ENCODE peak calls at places on chromosomes 1 and 21, in seven cellular contexts. J is H1; Q is uterus; C is effector memory CD4-positive, alpha-beta T cell; I is thoracic aorta; A is sigmoid colon; X is aorta. T is an unnamed sample. For H3K4me1 and H3K36me3, the result is how much of the 10 kb centered on the place peaks cover.

GRCh38 chr1:108897865-108898720 is 21.3 kb downstream of the GPSM2 start:
- DNase-seq in C (peak), Q (no peak), I (no peak), X (no peak), A (no peak), J (no peak), T (no peak)

GRCh38 chr1:19232526-19232851 is 18.8 kb downstream of the EMC1 start:
- DNase-seq in I (no peak), A (peak), Q (no peak), J (no peak), X (peak), C (no peak), T (no peak)

GRCh38 chr21:35559881-35560280 is 500.4 kb downstream of the SETD4 start:
- DNase-seq in I (no peak), C (no peak), A (no peak), X (no peak), Q (no peak), J (no peak), T (no peak)

GRCh38 chr1:206914138-206914537 is 7.6 kb downstream of the FCMR start:
- DNase-seq in X (peak), J (no peak), I (no peak), C (no peak), Q (no peak), A (no peak), T (no peak)

GRCh38 chr1:96374076-96374762 is 347.4 kb upstream of the PTBP2 start:
- DNase-seq in J (no peak), X (no peak), C (no peak), Q (no peak), I (no peak), A (no peak), T (no peak)

GRCh38 chr1:245091818-245092637 is 62.8 kb upstream of the KIF26B start:
- DNase-seq in X (no peak), J (peak), I (peak), C (no peak), A (peak), Q (no peak), T (peak)

GRCh38 chr1:192462630-192463029 is 112.9 kb upstream of the RGS1 start:
- DNase-seq in X (no peak), A (no peak), J (no peak), C (no peak), I (no peak), Q (no peak), T (no peak)

GRCh38 chr1:71232166-71232763 is 151.4 kb upstream of the ZRANB2 start:
- DNase-seq in A (no peak), Q (peak), C (no peak), X (no peak), J (no peak), I (no peak), T (peak)

GRCh38 chr1:16073490-16074104 is at the start of gene FAM131C:
- DNase-seq in X (no peak), Q (no peak), J (peak), C (peak), A (no peak), I (no peak), T (no peak)

GRCh38 chr1:40058453-40059291 is 18.1 kb downstream of the CAP1 start:
- DNase-seq in I (no peak), Q (no peak), J (no peak), A (no peak), X (no peak), C (no peak), T (no peak)

GRCh38 chr1:188904201-188904600 is 1573.5 kb downstream of the BRINP3 start:
- DNase-seq in X (no peak), A (no peak), Q (no peak), I (no peak), C (no peak), J (no peak), T (no peak)

GRCh38 chr1:160078392-160079195 is 2.7 kb upstream of the KCNJ9 start:
- DNase-seq in X (no peak), A (no peak), C (peak), Q (no peak), J (peak), I (no peak), T (peak)

GRCh38 chr1:202162049-202162417 is 1.6 kb upstream of the PTPN7 start:
- DNase-seq in A (no peak), Q (no peak), C (peak), I (no peak), J (no peak), X (no peak), T (peak)

GRCh38 chr1:231157311-231157710 is 4.5 kb upstream of the TRIM67 start:
- DNase-seq in C (no peak), Q (no peak), J (no peak), A (no peak), X (no peak), I (no peak), T (no peak)

GRCh38 chr1:231160851-231161710 is 777 bp upstream of the TRIM67 start:
- DNase-seq in I (no peak), A (no peak), X (no peak), J (peak), C (no peak), Q (no peak), T (peak)

GRCh38 chr1:231161711-231162299 is at the start of gene TRIM67:
- DNase-seq in Q (no peak), I (no peak), X (no peak), A (no peak), C (no peak), J (peak), T (no peak)

GRCh38 chr1:231159963-231160761 is 1.7 kb upstream of the TRIM67 start:
- DNase-seq in Q (no peak), X (no peak), C (no peak), J (no peak), I (no peak), A (no peak), T (no peak)

GRCh38 chr1:231159202-231159962 is 2.5 kb upstream of the TRIM67 start:
- DNase-seq in X (no peak), Q (no peak), C (no peak), J (no peak), I (no peak), A (no peak), T (no peak)
- H3K4me1 ChIP-seq in X (under half), Q (under half), C (under half), J (under half), I (under half), A (under half), T (under half)

GRCh38 chr21:34552324-34553198 is 40.6 kb upstream of the KCNE1 start:
- DNase-seq in Q (no peak), C (no peak), A (no peak), X (no peak), J (no peak), I (no peak), T (no peak)
- H3K36me3 ChIP-seq in Q (under half), C (under half), A (under half), X (under half), J (under half), I (under half), T (under half)

DNA sequence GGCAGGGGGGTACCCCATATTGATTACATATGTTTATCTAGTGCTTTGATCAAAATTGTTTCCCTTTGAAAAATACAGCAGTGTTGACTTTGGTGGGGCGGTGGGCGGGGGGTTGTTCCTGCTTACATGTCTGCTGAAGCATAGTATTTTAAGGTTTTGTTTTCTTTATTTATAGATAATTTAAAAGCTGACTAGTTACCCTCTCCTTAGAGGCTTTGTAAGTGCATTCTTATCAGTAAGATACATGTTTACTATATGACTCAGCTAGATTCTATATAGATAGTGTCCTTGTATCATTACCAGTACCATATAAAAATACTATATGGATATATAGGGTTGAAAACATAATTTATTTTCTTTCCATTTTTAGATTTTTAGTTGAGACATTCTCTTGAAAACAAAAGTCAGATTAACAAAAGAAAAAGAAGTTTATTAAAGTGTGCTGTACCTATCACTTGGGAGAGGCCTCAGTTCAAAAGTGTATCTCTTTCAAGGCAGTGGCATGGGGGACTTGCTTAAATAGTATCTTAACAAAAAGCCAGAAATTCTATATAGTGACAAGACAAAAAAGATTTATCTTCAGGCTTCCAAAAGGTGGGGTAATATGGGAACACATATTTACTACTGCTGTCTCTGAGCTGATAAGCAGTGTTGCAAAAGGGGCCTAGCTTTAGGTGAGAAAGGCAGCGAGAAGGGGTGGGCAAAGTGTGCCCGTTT is 79.0 kb downstream of the HS2ST1 start:
- DNase-seq in Q (no peak), I (no peak), C (no peak), X (no peak), A (no peak), J (no peak), T (no peak)
- H3K4me3 ChIP-seq in Q (no peak), I (no peak), C (no peak), X (no peak), A (no peak), J (no peak), T (no peak)

GRCh38 chr1:62142550-62142949 is 52.1 kb upstream of the L1TD1 start:
- DNase-seq in Q (no peak), I (no peak), X (no peak), A (no peak), C (no peak), J (peak), T (no peak)

GRCh38 chr1:62140666-62141065 is 54.0 kb upstream of the L1TD1 start:
- DNase-seq in A (no peak), J (no peak), I (no peak), Q (no peak), X (no peak), C (no peak), T (no peak)

GRCh38 chr1:62139410-62139809 is 55.2 kb upstream of the L1TD1 start:
- DNase-seq in X (no peak), C (no peak), A (no peak), I (no peak), J (no peak), Q (no peak), T (no peak)

DNA sequence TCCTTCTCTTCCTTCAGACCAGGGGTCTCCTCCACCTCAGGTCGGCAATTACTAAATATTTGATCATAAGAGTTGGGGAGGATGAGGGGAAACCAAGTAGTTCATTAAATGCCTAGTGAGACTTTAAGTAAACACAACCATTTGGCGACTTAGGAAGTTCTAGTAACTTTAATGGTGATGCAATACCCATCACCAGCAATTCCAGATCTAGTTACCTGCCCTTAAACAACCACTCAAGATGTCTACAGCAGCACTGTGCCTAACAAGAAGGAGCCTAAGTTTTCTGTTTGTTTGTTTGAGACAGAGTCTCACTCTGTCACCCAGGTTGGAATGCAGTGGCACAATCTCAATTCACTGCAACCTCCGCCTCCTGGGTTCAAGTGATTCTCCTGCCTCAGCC is 56.6 kb upstream of the L1TD1 start:
- DNase-seq in I (no peak), X (no peak), Q (no peak), C (no peak), J (no peak), A (no peak), T (no peak)
- H3K4me1 ChIP-seq in I (under half), X (under half), Q (under half), C (under half), J (under half), A (under half), T (under half)

GRCh38 chr1:75730432-75730831 is 5.9 kb downstream of the ACADM start:
- DNase-seq in A (no peak), J (no peak), I (no peak), C (no peak), Q (no peak), X (no peak), T (no peak)

GRCh38 chr1:75732703-75733102 is 8.2 kb downstream of the ACADM start:
- DNase-seq in J (no peak), C (no peak), I (no peak), A (no peak), Q (no peak), X (no peak), T (no peak)

GRCh38 chr1:75731881-75732280 is 7.4 kb downstream of the ACADM start:
- DNase-seq in C (no peak), Q (no peak), A (no peak), X (no peak), J (no peak), I (no peak), T (no peak)

GRCh38 chr1:75736016-75736415 is 11.5 kb downstream of the ACADM start:
- DNase-seq in I (no peak), X (no peak), J (no peak), C (no peak), Q (no peak), A (no peak), T (no peak)

GRCh38 chr1:75733661-75734060 is 9.2 kb downstream of the ACADM start:
- DNase-seq in X (no peak), C (no peak), I (no peak), J (no peak), A (no peak), Q (no peak), T (no peak)
- H3K36me3 ChIP-seq in X (under half), C (under half), I (under half), J (under half), A (under half), Q (under half), T (under half)

GRCh38 chr1:224544276-224544675 is 71.8 kb upstream of the CNIH3 start:
- DNase-seq in J (no peak), Q (no peak), C (no peak), I (no peak), X (no peak), A (no peak), T (no peak)
- H3K4me3 ChIP-seq in J (no peak), Q (no peak), C (no peak), I (no peak), X (no peak), A (no peak), T (no peak)

GRCh38 chr1:198649598-198650338 is 10.9 kb downstream of the PTPRC start:
- DNase-seq in I (no peak), J (no peak), A (no peak), Q (no peak), X (no peak), C (no peak), T (no peak)
- H3K4me1 ChIP-seq in I (under half), J (under half), A (under half), Q (under half), X (under half), C (under half), T (under half)

GRCh38 chr1:230268371-230269170 is 157.6 kb downstream of the PGBD5 start:
- DNase-seq in Q (peak), I (no peak), X (peak), J (peak), A (no peak), C (no peak), T (no peak)

GRCh38 chr1:230264342-230264741 is 161.8 kb downstream of the PGBD5 start:
- DNase-seq in X (no peak), Q (no peak), I (no peak), C (no peak), J (no peak), A (no peak), T (no peak)

GRCh38 chr1:230265200-230266115 is 160.7 kb downstream of the PGBD5 start:
- DNase-seq in I (no peak), J (no peak), Q (no peak), A (no peak), X (peak), C (no peak), T (no peak)

GRCh38 chr1:230267338-230268065 is 158.6 kb downstream of the PGBD5 start:
- DNase-seq in X (peak), Q (peak), I (no peak), A (no peak), C (no peak), J (no peak), T (no peak)

DNA sequence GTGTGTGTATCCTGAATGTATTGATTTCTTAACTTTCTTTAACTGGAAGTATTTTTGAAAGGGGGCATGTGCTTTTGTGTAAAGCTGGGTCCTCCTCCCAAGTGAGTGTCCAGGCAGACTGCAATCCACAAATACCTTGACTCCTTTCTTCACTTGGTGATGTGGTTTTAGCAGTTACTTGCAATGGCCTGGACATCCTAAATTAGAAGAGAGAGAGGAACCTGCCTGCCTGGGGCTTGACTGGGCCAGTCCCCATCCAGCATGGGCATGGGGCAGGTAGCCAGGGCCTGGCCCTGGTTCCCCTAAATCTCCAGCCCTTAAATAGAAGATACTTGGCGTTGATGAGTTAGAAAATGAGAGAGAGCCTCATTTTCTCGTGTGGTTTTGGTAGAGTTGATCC is 159.7 kb downstream of the PGBD5 start:
- DNase-seq in Q (no peak), X (no peak), J (no peak), I (no peak), A (no peak), C (no peak), T (no peak)
- H3K36me3 ChIP-seq in Q (under half), X (under half), J (under half), I (under half), A (under half), C (under half), T (under half)

T was measured in kidney.